ENCODE peak calls at places on chromosomes 7 and 10, in ten cellular contexts. One of them, this sample, is unnamed.

GRCh38 chr7:82017334-82017943 is 247.6 kb upstream of the HGF start:
- DNase-seq in pancreas: no peak
- DNase-seq in NCI-H2171: no peak
- DNase-seq in C1 segment of cervical spinal cord: no peak
- DNase-seq in ascending aorta: no peak
- DNase-seq in hepatocyte: peak; percentile 21
- DNase-seq in naive thymus-derived CD8-positive, alpha-beta T cell: no peak
- DNase-seq in cardiac septum: no peak
- DNase-seq in HFFc6: peak; percentile 39
- DNase-seq in SK-N-DZ: peak; percentile 20
- DNase-seq in this sample: peak; percentile 45

GRCh38 chr7:134351424-134351823 is 34.7 kb upstream of the SLC35B4 start:
- DNase-seq in pancreas: no peak
- DNase-seq in NCI-H2171: no peak
- DNase-seq in C1 segment of cervical spinal cord: peak; percentile 78
- DNase-seq in ascending aorta: no peak
- DNase-seq in hepatocyte: no peak
- DNase-seq in naive thymus-derived CD8-positive, alpha-beta T cell: no peak
- DNase-seq in cardiac septum: no peak
- DNase-seq in HFFc6: no peak
- DNase-seq in SK-N-DZ: no peak
- DNase-seq in this sample: no peak

GRCh38 chr7:143393267-143394041 is 12.3 kb downstream of the ZYX start:
- DNase-seq in pancreas: peak; percentile 47
- DNase-seq in NCI-H2171: no peak
- DNase-seq in C1 segment of cervical spinal cord: no peak
- DNase-seq in ascending aorta: no peak
- DNase-seq in hepatocyte: peak; percentile 77
- DNase-seq in naive thymus-derived CD8-positive, alpha-beta T cell: no peak
- DNase-seq in cardiac septum: no peak
- DNase-seq in HFFc6: no peak
- DNase-seq in SK-N-DZ: no peak
- DNase-seq in this sample: no peak

GRCh38 chr10:114477285-114477684 is 73.0 kb upstream of the AFAP1L2 start:
- DNase-seq in pancreas: no peak
- DNase-seq in NCI-H2171: no peak
- DNase-seq in C1 segment of cervical spinal cord: no peak
- DNase-seq in ascending aorta: no peak
- DNase-seq in hepatocyte: no peak
- DNase-seq in naive thymus-derived CD8-positive, alpha-beta T cell: no peak
- DNase-seq in cardiac septum: no peak
- DNase-seq in HFFc6: no peak
- DNase-seq in SK-N-DZ: no peak
- DNase-seq in this sample: no peak

GRCh38 chr10:3516626-3517255 is 268.3 kb downstream of the KLF6 start:
- DNase-seq in pancreas: no peak
- DNase-seq in NCI-H2171: no peak
- DNase-seq in C1 segment of cervical spinal cord: no peak
- DNase-seq in ascending aorta: no peak
- DNase-seq in hepatocyte: no peak
- DNase-seq in naive thymus-derived CD8-positive, alpha-beta T cell: no peak
- DNase-seq in cardiac septum: no peak
- DNase-seq in HFFc6: no peak
- DNase-seq in SK-N-DZ: no peak
- DNase-seq in this sample: no peak

GRCh38 chr7:80851896-80852476 is 66.9 kb downstream of the SEMA3C start:
- DNase-seq in pancreas: no peak
- DNase-seq in NCI-H2171: no peak
- DNase-seq in C1 segment of cervical spinal cord: no peak
- DNase-seq in ascending aorta: no peak
- DNase-seq in hepatocyte: peak; percentile 22
- DNase-seq in naive thymus-derived CD8-positive, alpha-beta T cell: no peak
- DNase-seq in cardiac septum: no peak
- DNase-seq in HFFc6: peak; percentile 58
- DNase-seq in SK-N-DZ: no peak
- DNase-seq in this sample: peak; percentile 39

GRCh38 chr10:47165168-47165710 is 134.8 kb upstream of the GDF10 start:
- DNase-seq in pancreas: no peak
- DNase-seq in NCI-H2171: no peak
- DNase-seq in C1 segment of cervical spinal cord: no peak
- DNase-seq in ascending aorta: no peak
- DNase-seq in hepatocyte: no peak
- DNase-seq in naive thymus-derived CD8-positive, alpha-beta T cell: no peak
- DNase-seq in cardiac septum: no peak
- DNase-seq in HFFc6: no peak
- DNase-seq in SK-N-DZ: no peak
- DNase-seq in this sample: no peak

GRCh38 chr10:84539244-84539643 is 210.9 kb downstream of the CCSER2 start:
- DNase-seq in pancreas: no peak
- DNase-seq in NCI-H2171: no peak
- DNase-seq in C1 segment of cervical spinal cord: no peak
- DNase-seq in ascending aorta: no peak
- DNase-seq in hepatocyte: no peak
- DNase-seq in naive thymus-derived CD8-positive, alpha-beta T cell: no peak
- DNase-seq in cardiac septum: no peak
- DNase-seq in HFFc6: peak; percentile 60
- DNase-seq in SK-N-DZ: no peak
- DNase-seq in this sample: no peak

GRCh38 chr7:150317748-150318444 is 5.3 kb upstream of the LRRC61 start:
- DNase-seq in pancreas: no peak
- DNase-seq in NCI-H2171: no peak
- DNase-seq in C1 segment of cervical spinal cord: no peak
- DNase-seq in ascending aorta: no peak
- DNase-seq in hepatocyte: no peak
- DNase-seq in naive thymus-derived CD8-positive, alpha-beta T cell: no peak
- DNase-seq in cardiac septum: no peak
- DNase-seq in HFFc6: peak; percentile 30
- DNase-seq in SK-N-DZ: no peak
- DNase-seq in this sample: no peak

GRCh38 chr7:111756687-111757178 is 194.4 kb upstream of the IMMP2L start:
- DNase-seq in pancreas: peak; percentile 11
- DNase-seq in NCI-H2171: no peak
- DNase-seq in C1 segment of cervical spinal cord: peak; percentile 31
- DNase-seq in ascending aorta: no peak
- DNase-seq in hepatocyte: peak; percentile 51
- DNase-seq in naive thymus-derived CD8-positive, alpha-beta T cell: no peak
- DNase-seq in cardiac septum: no peak
- DNase-seq in HFFc6: no peak
- DNase-seq in SK-N-DZ: no peak
- DNase-seq in this sample: peak; percentile 26

This sample was measured in NCI-H82.